ENCODE peak calls at places on chromosome 3, in seven cellular contexts. N is effector memory CD4-positive, alpha-beta T cell; E is progenitor cell of endocrine pancreas; V is AG08396; F is hypothalamus; I is AG20443; U is erythroblast. P is an unnamed sample.

GRCh38 chr3:23479026-23479425 is 275.9 kb downstream of the UBE2E2 start:
- DNase-seq in N (no peak), E (no peak), V (no peak), F (no peak), I (no peak), U (no peak), P (peak)

GRCh38 chr3:127224118-127224517 is 31.2 kb downstream of the PRR23E start:
- DNase-seq in N (no peak), E (no peak), V (no peak), F (no peak), I (peak), U (no peak), P (no peak)

GRCh38 chr3:117892431-117892841 is 1142.2 kb downstream of the IGSF11 start:
- DNase-seq in N (no peak), E (no peak), V (peak), F (no peak), I (peak), U (no peak), P (no peak)

GRCh38 chr3:127820221-127820870 is 2.0 kb downstream of the MGLL start:
- DNase-seq in N (no peak), E (no peak), V (peak), F (no peak), I (peak), U (no peak), P (no peak)

GRCh38 chr3:122942937-122943827 is 84.4 kb downstream of the SEMA5B start:
- DNase-seq in N (no peak), E (peak), V (peak), F (peak), I (peak), U (peak), P (peak)

GRCh38 chr3:88668180-88668579 is 439.2 kb upstream of the EPHA3 start:
- DNase-seq in N (no peak), E (no peak), V (no peak), F (no peak), I (no peak), U (no peak), P (no peak)

GRCh38 chr3:162643245-162643644 is 1146.6 kb downstream of the OTOL1 start:
- DNase-seq in N (no peak), E (no peak), V (no peak), F (no peak), I (no peak), U (no peak), P (no peak)

GRCh38 chr3:179446501-179446900 is 4.8 kb downstream of the GNB4 start:
- DNase-seq in N (no peak), E (no peak), V (no peak), F (no peak), I (no peak), U (peak), P (peak)

GRCh38 chr3:195900426-195901355 is 7.7 kb downstream of the TNK2 start:
- DNase-seq in N (no peak), E (no peak), V (peak), F (peak), I (peak), U (no peak), P (peak)

GRCh38 chr3:21750831-21751391 is at the start of gene ZNF385D:
- DNase-seq in N (no peak), E (peak), V (peak), F (peak), I (peak), U (no peak), P (peak)

GRCh38 chr3:37932505-37932904 is 58.1 kb upstream of the VILL start:
- DNase-seq in N (no peak), E (no peak), V (no peak), F (no peak), I (no peak), U (no peak), P (no peak)

GRCh38 chr3:28103871-28104270 is 137.5 kb upstream of the CMC1 start:
- DNase-seq in N (no peak), E (no peak), V (no peak), F (no peak), I (no peak), U (no peak), P (no peak)

GRCh38 chr3:34727700-34728099 is 911.6 kb upstream of the ARPP21 start:
- DNase-seq in N (no peak), E (no peak), V (no peak), F (no peak), I (no peak), U (no peak), P (no peak)

GRCh38 chr3:194500198-194500597 is 13.4 kb upstream of the ATP13A3 start:
- DNase-seq in N (no peak), E (no peak), V (no peak), F (no peak), I (no peak), U (no peak), P (no peak)

GRCh38 chr3:142459929-142460328 is 12.1 kb upstream of the XRN1 start:
- DNase-seq in N (no peak), E (no peak), V (no peak), F (no peak), I (no peak), U (no peak), P (no peak)

GRCh38 chr3:56222866-56223265 is 245.4 kb downstream of the ERC2 start:
- DNase-seq in N (no peak), E (no peak), V (no peak), F (no peak), I (no peak), U (no peak), P (no peak)

GRCh38 chr3:181700168-181701087 is 11.3 kb upstream of the SOX2 start:
- DNase-seq in N (peak), E (peak), V (peak), F (peak), I (peak), U (peak), P (peak)

GRCh38 chr3:113113361-113113760 is 98.0 kb upstream of the BOC start:
- DNase-seq in N (no peak), E (no peak), V (no peak), F (no peak), I (no peak), U (no peak), P (no peak)